ENCODE peak calls at places on chromosomes 2 and 18, in nine cellular contexts. R is GM12878, A is uterus, H is body of pancreas, E is K562, U is IMR-90, Q is gastrocnemius medialis, L is A549, B is suprapubic skin. Y is an unnamed sample.

GRCh38 chr2:207692206-207693065 is 19.0 kb upstream of the CCNYL1 start:
- DNase-seq in U (peak), H (peak), B (no peak), A (no peak), Q (no peak), R (no peak), E (peak), L (peak), Y (peak)

GRCh38 chr2:172985139-172985874 is 90.3 kb upstream of the MAP3K20 start:
- DNase-seq in H (peak), B (no peak), U (peak), L (peak), R (no peak), E (no peak), A (no peak), Q (peak), Y (peak)

GRCh38 chr2:46655551-46656436 is 176.4 kb downstream of the TMEM247 start:
- DNase-seq in U (peak), B (no peak), Q (no peak), H (no peak), L (no peak), R (no peak), E (no peak), A (peak), Y (no peak)

GRCh38 chr2:78315368-78315767 is 710.1 kb upstream of the REG3G start:
- DNase-seq in A (no peak), L (no peak), H (no peak), B (no peak), E (no peak), R (no peak), U (no peak), Q (no peak), Y (no peak)

GRCh38 chr2:176493221-176493825 is 224.1 kb downstream of the MTX2 start:
- DNase-seq in L (no peak), A (no peak), B (no peak), E (no peak), H (no peak), U (no peak), Q (no peak), R (no peak), Y (no peak)

GRCh38 chr2:101173707-101174295 is 22.6 kb upstream of the TBC1D8 start:
- DNase-seq in E (no peak), Q (peak), B (no peak), U (no peak), H (no peak), L (no peak), A (no peak), R (peak), Y (peak)

GRCh38 chr18:31244737-31245432 is 73.1 kb upstream of the DSG1 start:
- DNase-seq in E (no peak), B (no peak), U (no peak), H (no peak), L (no peak), A (no peak), R (no peak), Q (no peak), Y (no peak)

GRCh38 chr2:238263204-238264071 is 23.6 kb upstream of the HES6 start:
- DNase-seq in L (peak), Q (peak), U (peak), E (peak), A (peak), B (peak), H (peak), R (peak), Y (peak)

GRCh38 chr2:170509460-170510193 is 205.5 kb upstream of the SP5 start:
- DNase-seq in H (no peak), U (no peak), R (peak), Q (peak), L (no peak), B (no peak), E (no peak), A (no peak), Y (no peak)

GRCh38 chr2:8576525-8577157 is 105.2 kb upstream of the ID2 start:
- DNase-seq in E (no peak), L (no peak), R (no peak), B (no peak), A (no peak), Q (peak), H (peak), U (no peak), Y (peak)

GRCh38 chr2:8682719-8683667 is 1.1 kb downstream of the ID2 start:
- DNase-seq in B (no peak), A (peak), Q (no peak), H (peak), R (no peak), E (no peak), L (no peak), U (peak), Y (peak)

GRCh38 chr18:59041819-59042476 is 97.7 kb upstream of the SEC11C start:
- DNase-seq in Q (no peak), B (no peak), A (no peak), H (no peak), U (no peak), E (no peak), L (no peak), R (no peak), Y (no peak)

GRCh38 chr2:236351966-236352525 is 87.8 kb upstream of the ASB18 start:
- DNase-seq in R (no peak), Q (no peak), H (no peak), A (no peak), E (no peak), B (no peak), L (no peak), U (no peak), Y (no peak)

GRCh38 chr18:23822590-23823385 is 133.5 kb downstream of the LAMA3 start:
- DNase-seq in H (no peak), E (no peak), B (no peak), Q (no peak), R (no peak), A (no peak), L (no peak), U (peak), Y (no peak)

GRCh38 chr2:132977812-132978529 is 308.0 kb upstream of the LYPD1 start:
- DNase-seq in A (no peak), Q (no peak), L (no peak), U (peak), R (no peak), B (no peak), H (no peak), E (no peak), Y (no peak)

GRCh38 chr18:1760901-1761300 is 810.4 kb downstream of the METTL4 start:
- DNase-seq in A (no peak), Q (no peak), E (no peak), R (no peak), L (no peak), B (no peak), U (no peak), H (no peak), Y (no peak)

GRCh38 chr2:143682643-143683042 is 553.4 kb downstream of the ARHGAP15 start:
- DNase-seq in L (no peak), H (no peak), U (no peak), Q (no peak), A (no peak), R (no peak), B (no peak), E (no peak), Y (no peak)

GRCh38 chr2:236955675-236956618 is 129.7 kb upstream of the COPS8 start:
- DNase-seq in E (no peak), L (no peak), Q (no peak), A (no peak), R (no peak), U (no peak), H (no peak), B (peak), Y (no peak)

GRCh38 chr2:7672027-7672684 is 754.9 kb downstream of the RNF144A start:
- DNase-seq in A (no peak), B (no peak), H (peak), U (peak), Q (no peak), L (peak), R (peak), E (peak), Y (peak)

GRCh38 chr2:20635096-20635475 is 15.8 kb downstream of the HS1BP3 start:
- DNase-seq in E (no peak), L (no peak), B (peak), A (no peak), Q (no peak), U (no peak), R (no peak), H (no peak), Y (no peak)

GRCh38 chr2:25311866-25312575 is 29.7 kb downstream of the DNMT3A start:
- DNase-seq in U (no peak), L (no peak), H (peak), A (peak), B (no peak), R (no peak), Q (peak), E (peak), Y (no peak)

GRCh38 chr2:237475704-237476107 is 11.3 kb upstream of the MLPH start:
- DNase-seq in H (peak), L (peak), A (peak), Q (no peak), U (peak), R (no peak), B (peak), E (peak), Y (no peak)

GRCh38 chr2:232696609-232697058 is 497 bp upstream of the GIGYF2 start:
- DNase-seq in U (no peak), L (no peak), A (no peak), R (no peak), B (no peak), E (no peak), H (no peak), Q (no peak), Y (no peak)

GRCh38 chr2:232699110-232699509 is 2.0 kb downstream of the GIGYF2 start:
- DNase-seq in H (no peak), L (no peak), Q (no peak), U (no peak), B (no peak), E (no peak), R (no peak), A (no peak), Y (no peak)

GRCh38 chr2:232698552-232699091 is 1.5 kb downstream of the GIGYF2 start:
- DNase-seq in L (no peak), R (no peak), A (no peak), E (no peak), H (no peak), U (no peak), B (no peak), Q (no peak), Y (no peak)

GRCh38 chr2:232697807-232698110 is 628 bp downstream of the GIGYF2 start:
- DNase-seq in L (no peak), A (no peak), B (peak), H (peak), Q (no peak), R (no peak), E (no peak), U (no peak), Y (no peak)

DNA sequence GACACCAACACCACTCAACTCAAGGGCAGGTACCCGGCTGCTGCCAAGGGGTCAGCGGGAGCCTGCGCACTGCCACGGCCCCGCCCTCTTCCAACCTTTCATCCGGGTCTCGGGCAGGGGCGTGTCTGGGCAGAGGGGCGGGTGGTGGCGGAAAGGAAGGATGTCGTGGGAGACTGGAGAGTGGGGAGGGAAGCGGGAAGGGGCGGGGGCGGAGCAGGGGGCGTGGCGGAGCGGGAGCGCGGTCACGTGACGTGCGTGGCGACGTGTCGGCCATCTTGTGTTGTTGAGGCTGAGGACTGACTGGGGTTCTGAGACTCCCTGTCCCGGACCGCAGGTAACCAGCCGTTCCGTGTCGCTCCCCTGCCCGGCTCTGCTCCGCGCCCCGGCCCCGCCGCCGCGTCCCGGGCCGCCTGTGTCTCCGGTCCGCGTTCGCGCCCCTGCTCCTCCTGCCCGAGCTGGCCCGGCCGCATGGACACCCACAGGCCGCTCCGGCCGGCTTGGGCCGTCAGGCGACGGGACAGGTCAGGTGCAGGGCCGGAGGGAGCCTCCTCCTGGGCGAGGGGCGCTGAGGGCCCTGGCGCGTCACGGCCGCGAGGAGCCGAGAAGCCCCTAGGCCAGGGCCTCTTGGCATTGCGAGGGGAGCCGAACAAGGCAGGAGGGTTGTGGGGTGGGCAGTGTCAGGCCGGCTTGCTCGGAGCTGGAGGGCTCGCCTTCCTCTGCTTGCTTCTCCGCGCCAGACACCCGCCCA is at the start of gene GIGYF2:
- DNase-seq in L (peak), H (peak), Q (peak), B (peak), E (peak), A (peak), U (peak), R (peak), Y (peak)
- TF ChIP-seq POLR2A in L (peak), H (peak), Q (peak), B (peak), E (peak), A (peak), U (peak), R (peak), Y (no peak)

GRCh38 chr2:55239656-55240222 is 7.3 kb downstream of the RPS27A start:
- DNase-seq in H (no peak), E (no peak), U (no peak), L (no peak), B (no peak), A (no peak), R (no peak), Q (no peak), Y (no peak)

GRCh38 chr2:55233658-55233940 is 1.1 kb downstream of the RPS27A start:
- DNase-seq in B (no peak), E (no peak), Q (no peak), H (no peak), L (no peak), R (no peak), A (no peak), U (no peak), Y (no peak)

GRCh38 chr2:55232863-55233657 is 572 bp downstream of the RPS27A start:
- DNase-seq in H (peak), R (no peak), B (peak), Q (peak), U (peak), A (peak), L (no peak), E (peak), Y (peak)

GRCh38 chr2:55235724-55236538 is 3.4 kb downstream of the RPS27A start:
- DNase-seq in L (no peak), H (no peak), A (no peak), B (no peak), E (no peak), Q (no peak), R (no peak), U (no peak), Y (no peak)

DNA sequence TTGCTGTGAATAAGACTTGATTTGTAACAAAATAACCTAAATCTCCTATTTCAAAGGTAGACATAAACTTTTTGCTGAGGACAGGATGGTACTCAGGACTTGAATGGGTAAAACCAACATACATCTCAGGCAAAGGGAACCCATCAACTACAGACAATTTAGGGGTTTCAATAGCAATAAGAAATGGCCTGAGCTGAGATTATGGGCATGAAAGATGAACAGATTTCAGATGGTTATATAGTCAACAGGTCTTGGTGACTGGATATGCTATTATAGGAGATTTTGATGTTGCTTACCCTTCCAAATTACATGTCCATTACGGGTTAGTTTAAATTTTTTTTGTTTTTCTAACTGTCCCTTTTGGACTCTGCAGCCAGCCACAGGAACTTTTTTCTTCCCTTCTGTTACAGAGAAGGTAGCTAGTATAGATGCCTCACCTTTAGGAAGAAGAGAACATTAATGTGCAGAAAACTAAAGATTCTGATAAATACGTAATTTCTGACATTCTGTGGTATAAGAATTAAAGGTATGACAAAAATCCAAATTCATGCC is 4.6 kb downstream of the RPS27A start:
- DNase-seq in A (no peak), R (no peak), H (no peak), L (no peak), U (no peak), B (no peak), E (no peak), Q (no peak), Y (no peak)
- TF ChIP-seq POLR2A in A (no peak), R (peak), H (no peak), L (no peak), U (no peak), B (no peak), E (peak), Q (no peak), Y (no peak)

GRCh38 chr2:169361706-169362345 is 508 bp downstream of the LRP2 start:
- DNase-seq in Q (no peak), R (no peak), L (peak), H (peak), A (no peak), E (peak), B (no peak), U (no peak), Y (no peak)

GRCh38 chr2:169362346-169363026 is at the start of gene LRP2:
- DNase-seq in U (no peak), L (no peak), H (peak), B (no peak), A (no peak), E (peak), Q (no peak), R (no peak), Y (no peak)

GRCh38 chr2:169363570-169364150 is 1.3 kb upstream of the LRP2 start:
- DNase-seq in B (no peak), L (peak), E (peak), A (no peak), Q (no peak), U (no peak), H (peak), R (no peak), Y (no peak)

GRCh38 chr2:169360984-169361705 is 1.2 kb downstream of the LRP2 start:
- DNase-seq in U (no peak), B (no peak), H (no peak), R (no peak), E (no peak), L (no peak), A (no peak), Q (no peak), Y (no peak)

GRCh38 chr2:169363027-169363569 is 764 bp upstream of the LRP2 start:
- DNase-seq in E (no peak), R (no peak), U (no peak), B (no peak), L (no peak), Q (no peak), H (no peak), A (no peak), Y (no peak)
- TF ChIP-seq POLR2A in E (no peak), R (no peak), U (no peak), B (no peak), L (no peak), Q (no peak), H (no peak), A (no peak), Y (no peak)

GRCh38 chr2:96249654-96250053 is 16.1 kb downstream of the TMEM127 start:
- DNase-seq in A (peak), U (peak), B (no peak), Q (peak), R (no peak), H (no peak), L (no peak), E (no peak), Y (no peak)
- TF ChIP-seq POLR2A in A (no peak), U (no peak), B (no peak), Q (no peak), R (peak), H (no peak), L (no peak), E (no peak), Y (no peak)

GRCh38 chr2:233764264-233764663 is 4.2 kb downstream of the UGT1A1 start:
- DNase-seq in B (no peak), E (no peak), Q (no peak), A (no peak), R (no peak), H (no peak), L (no peak), U (peak), Y (no peak)
- TF ChIP-seq POLR2A in B (no peak), E (no peak), Q (no peak), A (no peak), R (no peak), H (no peak), L (no peak), U (no peak), Y (no peak)

GRCh38 chr18:47150029-47150823 is at the start of gene HDHD2:
- DNase-seq in Q (peak), A (peak), H (peak), B (peak), U (peak), E (peak), L (peak), R (no peak), Y (peak)
- TF ChIP-seq POLR2A in Q (peak), A (peak), H (peak), B (peak), U (peak), E (peak), L (peak), R (peak), Y (peak)

GRCh38 chr18:54229660-54230059 is 5.2 kb upstream of the MBD2 start:
- DNase-seq in H (no peak), U (no peak), B (no peak), E (no peak), R (no peak), Q (no peak), A (no peak), L (no peak), Y (no peak)

GRCh38 chr18:54235871-54236270 is 11.4 kb upstream of the MBD2 start:
- DNase-seq in B (no peak), A (no peak), H (no peak), E (no peak), R (no peak), L (no peak), Q (no peak), U (no peak), Y (no peak)

GRCh38 chr18:54233761-54234160 is 9.3 kb upstream of the MBD2 start:
- DNase-seq in E (no peak), R (no peak), B (no peak), U (no peak), Q (no peak), A (no peak), L (no peak), H (no peak), Y (no peak)

GRCh38 chr18:54232485-54233227 is 8.2 kb upstream of the MBD2 start:
- DNase-seq in U (no peak), Q (no peak), B (no peak), E (no peak), A (no peak), R (no peak), L (no peak), H (peak), Y (no peak)

GRCh38 chr18:54233228-54233625 is 8.8 kb upstream of the MBD2 start:
- DNase-seq in Q (no peak), L (no peak), E (no peak), A (no peak), U (no peak), R (no peak), B (no peak), H (no peak), Y (no peak)
- TF ChIP-seq POLR2A in Q (no peak), L (no peak), E (no peak), A (no peak), U (no peak), R (no peak), B (no peak), H (no peak), Y (no peak)

GRCh38 chr2:169069818-169070217 is 455 bp downstream of the DHRS9 start:
- DNase-seq in H (no peak), R (no peak), B (no peak), U (no peak), Q (no peak), L (no peak), A (no peak), E (no peak), Y (no peak)

GRCh38 chr2:169073211-169073971 is 4.0 kb downstream of the DHRS9 start:
- DNase-seq in B (no peak), L (no peak), A (no peak), E (no peak), H (no peak), Q (no peak), R (no peak), U (no peak), Y (no peak)

GRCh38 chr2:169073972-169074751 is 4.8 kb downstream of the DHRS9 start:
- DNase-seq in H (no peak), E (no peak), Q (no peak), A (no peak), B (no peak), L (no peak), R (no peak), U (no peak), Y (no peak)

GRCh38 chr2:169071455-169071854 is 2.1 kb downstream of the DHRS9 start:
- DNase-seq in Q (no peak), B (no peak), E (no peak), R (no peak), U (no peak), H (no peak), A (no peak), L (no peak), Y (no peak)

GRCh38 chr2:169072163-169072925 is 3.0 kb downstream of the DHRS9 start:
- DNase-seq in E (no peak), Q (no peak), B (no peak), H (no peak), A (no peak), L (no peak), U (no peak), R (no peak), Y (no peak)
- TF ChIP-seq POLR2A in E (no peak), Q (no peak), B (no peak), H (no peak), A (no peak), L (no peak), U (no peak), R (no peak), Y (no peak)